ENCODE peak calls at places on chromosome 17, in five cellular contexts. C is stimulated activated CD4-positive, alpha-beta T cell treated with anti-CD3 and anti-CD28 coated beads, Interleukin-4, amount 100 ng/mL, for 1 hour; S is activated CD4-positive, alpha-beta T cell treated with anti-CD3 and anti-CD28 coated beads for 1 hour; Y is dermis microvascular lymphatic vessel endothelial cell; Q is non-pigmented ciliary epithelial cell. W is an unnamed sample.

GRCh38 chr17:7464081-7464480 is 15.3 kb downstream of the ZBTB4 start:
- DNase-seq in C (no peak), S (no peak), Y (no peak), Q (no peak), W (no peak)

GRCh38 chr17:29347831-29348281 is 42.3 kb upstream of the TAOK1 start:
- DNase-seq in C (no peak), S (no peak), Y (no peak), Q (no peak), W (peak)

GRCh38 chr17:77353684-77354419 is 213.1 kb downstream of the SEC14L1 start:
- DNase-seq in C (no peak), S (no peak), Y (no peak), Q (no peak), W (no peak)

GRCh38 chr17:34990921-34991365 is 10.6 kb downstream of the LIG3 start:
- DNase-seq in C (no peak), S (no peak), Y (no peak), Q (no peak), W (no peak)

GRCh38 chr17:57350266-57350665 is 93.9 kb downstream of the MSI2 start:
- DNase-seq in C (no peak), S (no peak), Y (no peak), Q (no peak), W (no peak)

GRCh38 chr17:79304907-79305306 is 230.3 kb downstream of the ENGASE start:
- DNase-seq in C (no peak), S (no peak), Y (no peak), Q (no peak), W (no peak)

GRCh38 chr17:1068356-1068755 is 71.4 kb downstream of the TIMM22 start:
- DNase-seq in C (no peak), S (no peak), Y (no peak), Q (no peak), W (no peak)

GRCh38 chr17:42438600-42439567 is 15.8 kb upstream of the CAVIN1 start:
- DNase-seq in C (peak), S (peak), Y (no peak), Q (no peak), W (no peak)

GRCh38 chr17:74981979-74982662 is 5.3 kb upstream of the CDR2L start:
- DNase-seq in C (peak), S (peak), Y (no peak), Q (no peak), W (peak)

GRCh38 chr17:71535311-71535710 is 585.5 kb upstream of the SOX9 start:
- DNase-seq in C (no peak), S (no peak), Y (no peak), Q (no peak), W (no peak)

GRCh38 chr17:57672205-57672632 is 72.9 kb downstream of the CCDC182 start:
- DNase-seq in C (no peak), S (no peak), Y (no peak), Q (no peak), W (no peak)

GRCh38 chr17:42928714-42929496 is 28.3 kb downstream of the G6PC1 start:
- DNase-seq in C (peak), S (no peak), Y (peak), Q (peak), W (peak)

GRCh38 chr17:78356163-78356713 is 3.6 kb downstream of the SOCS3 start:
- DNase-seq in C (peak), S (peak), Y (no peak), Q (peak), W (peak)

GRCh38 chr17:57016764-57017116 is 38.8 kb downstream of the SCPEP1 start:
- DNase-seq in C (no peak), S (no peak), Y (no peak), Q (no peak), W (no peak)

GRCh38 chr17:31299624-31300023 is 2.6 kb upstream of the OMG start:
- DNase-seq in C (no peak), S (no peak), Y (no peak), Q (no peak), W (peak)

GRCh38 chr17:1179635-1180433 is at the start of gene ABR:
- DNase-seq in C (peak), S (peak), Y (no peak), Q (no peak), W (no peak)

GRCh38 chr17:31508310-31509094 is 117.0 kb downstream of the RAB11FIP4 start:
- DNase-seq in C (peak), S (peak), Y (no peak), Q (no peak), W (no peak)

GRCh38 chr17:67312265-67312664 is 54.1 kb downstream of the PSMD12 start:
- DNase-seq in C (no peak), S (no peak), Y (peak), Q (no peak), W (no peak)

GRCh38 chr17:32621612-32622312 is 135.0 kb downstream of the CDK5R1 start:
- DNase-seq in C (no peak), S (no peak), Y (no peak), Q (no peak), W (no peak)

GRCh38 chr17:1160591-1161041 is 19.2 kb downstream of the ABR start:
- DNase-seq in C (no peak), S (no peak), Y (no peak), Q (no peak), W (no peak)

GRCh38 chr17:44221072-44221861 is 1.8 kb upstream of the UBTF start:
- DNase-seq in C (peak), S (peak), Y (no peak), Q (no peak), W (peak)

GRCh38 chr17:15332338-15332737 is 9.1 kb downstream of the TEKT3 start:
- DNase-seq in C (no peak), S (no peak), Y (no peak), Q (no peak), W (no peak)

GRCh38 chr17:1495265-1495664 is 2.8 kb upstream of the MYO1C start:
- DNase-seq in C (no peak), S (no peak), Y (no peak), Q (no peak), W (no peak)

GRCh38 chr17:57195790-57196460 is 60.4 kb upstream of the MSI2 start:
- DNase-seq in C (no peak), S (no peak), Y (no peak), Q (no peak), W (peak)

GRCh38 chr17:3602499-3602898 is 6.7 kb downstream of the TRPV1 start:
- DNase-seq in C (no peak), S (no peak), Y (peak), Q (no peak), W (no peak)

GRCh38 chr17:63407741-63408330 is 38.3 kb downstream of the CYB561 start:
- DNase-seq in C (no peak), S (no peak), Y (no peak), Q (no peak), W (no peak)

GRCh38 chr17:78637643-78638042 is 60.4 kb upstream of the DNAH17 start:
- DNase-seq in C (no peak), S (no peak), Y (no peak), Q (no peak), W (no peak)

GRCh38 chr17:81537343-81537855 is 9.2 kb downstream of the FSCN2 start:
- DNase-seq in C (peak), S (no peak), Y (no peak), Q (no peak), W (no peak)

GRCh38 chr17:18974407-18975149 is 22.6 kb downstream of the SLC5A10 start:
- DNase-seq in C (no peak), S (no peak), Y (no peak), Q (no peak), W (peak)

GRCh38 chr17:39800540-39800939 is 62.8 kb downstream of the GRB7 start:
- DNase-seq in C (peak), S (peak), Y (peak), Q (no peak), W (no peak)

GRCh38 chr17:76420356-76421053 is 32.4 kb downstream of the UBE2O start:
- DNase-seq in C (no peak), S (no peak), Y (no peak), Q (no peak), W (no peak)

GRCh38 chr17:19485800-19486340 is 47.8 kb upstream of the SLC47A1 start:
- DNase-seq in C (no peak), S (no peak), Y (no peak), Q (no peak), W (no peak)

GRCh38 chr17:57045868-57046671 is 39.0 kb upstream of the AKAP1 start:
- DNase-seq in C (peak), S (peak), Y (no peak), Q (no peak), W (no peak)